ENCODE peak calls at places on chromosome 4, in ten cellular contexts. K is uterus, R is esophagus muscularis mucosa, J is HepG2, Z is HCT116, C is heart left ventricle, F is spleen, Q is esophagus squamous epithelium, I is Peyer's patch, M is breast epithelium. P is an unnamed sample.

GRCh38 chr4:173527103-173527876 is 2.7 kb downstream of the HAND2 start:
- DNase-seq in Z (no peak), I (no peak), R (peak; percentile 88), M (no peak), F (no peak), Q (no peak), C (no peak), J (no peak), K (no peak), P (no peak)

GRCh38 chr4:152454398-152455011 is 81.4 kb downstream of the FBXW7 start:
- DNase-seq in R (no peak), Z (no peak), Q (no peak), C (no peak), J (peak; percentile 21), F (no peak), I (no peak), K (no peak), M (no peak), P (no peak)

GRCh38 chr4:15131551-15131950 is 129.3 kb downstream of the CPEB2 start:
- DNase-seq in C (no peak), F (no peak), Q (no peak), M (no peak), Z (no peak), J (peak; percentile 34), R (no peak), I (no peak), K (no peak), P (no peak)

GRCh38 chr4:78693777-78694456 is 82.2 kb upstream of the BMP2K start:
- DNase-seq in K (no peak), M (no peak), C (no peak), J (no peak), F (no peak), Z (no peak), I (no peak), Q (no peak), R (no peak), P (no peak)

GRCh38 chr4:6324999-6325790 is 55.5 kb downstream of the WFS1 start:
- DNase-seq in J (no peak), K (peak; percentile 63), Z (no peak), M (peak; percentile 50), C (peak; percentile 57), Q (peak; percentile 7), F (no peak), I (no peak), R (no peak), P (no peak)

GRCh38 chr4:84956014-84956413 is 10.5 kb downstream of the WDFY3 start:
- DNase-seq in I (no peak), Q (no peak), J (no peak), Z (no peak), R (no peak), M (no peak), K (no peak), F (no peak), C (no peak), P (no peak)

GRCh38 chr4:11428701-11429571 is at the start of gene HS3ST1:
- DNase-seq in Q (peak; percentile 42), I (peak; percentile 66), J (no peak), K (peak; percentile 69), F (peak; percentile 95), Z (peak; percentile 94), C (peak; percentile 80), R (peak; percentile 92), M (peak; percentile 73), P (no peak)

GRCh38 chr4:7023901-7024300 is 19.3 kb upstream of the TADA2B start:
- DNase-seq in Z (no peak), J (no peak), K (no peak), M (no peak), F (peak; percentile 51), R (no peak), I (no peak), Q (no peak), C (no peak), P (no peak)

GRCh38 chr4:104394409-104394813 is 100.3 kb downstream of the CXXC4 start:
- DNase-seq in F (no peak), Z (no peak), Q (no peak), R (no peak), K (no peak), J (no peak), C (no peak), I (no peak), M (no peak), P (no peak)

GRCh38 chr4:69894221-69894620 is 34.3 kb upstream of the SULT1E1 start:
- DNase-seq in R (no peak), F (no peak), K (no peak), C (no peak), J (no peak), Z (no peak), I (no peak), Q (no peak), M (no peak), P (no peak)

GRCh38 chr4:56863441-56864129 is 42.1 kb upstream of the SPINK2 start:
- DNase-seq in Q (no peak), M (no peak), K (no peak), R (no peak), F (no peak), C (no peak), I (no peak), Z (no peak), J (no peak), P (no peak)

GRCh38 chr4:181261279-181261678 is 981.9 kb upstream of the TENM3 start:
- DNase-seq in K (no peak), I (no peak), C (no peak), F (no peak), R (no peak), Q (no peak), J (no peak), M (no peak), Z (no peak), P (no peak)

GRCh38 chr4:88858752-88859151 is 161.1 kb upstream of the NAP1L5 start:
- DNase-seq in K (no peak), M (no peak), Q (no peak), J (no peak), C (no peak), F (no peak), R (no peak), I (no peak), Z (no peak), P (no peak)

GRCh38 chr4:53763813-53764597 is 172.7 kb upstream of the LNX1 start:
- DNase-seq in M (no peak), F (no peak), C (no peak), Q (no peak), Z (no peak), K (no peak), I (no peak), J (no peak), R (peak; percentile 91), P (no peak)

GRCh38 chr4:122798101-122798500 is 28.5 kb upstream of the FGF2 start:
- DNase-seq in Z (no peak), C (peak; percentile 52), I (no peak), Q (no peak), J (peak; percentile 13), K (peak; percentile 52), R (no peak), M (peak; percentile 81), F (no peak), P (no peak)

GRCh38 chr4:157220026-157220881 is at the start of gene GRIA2:
- DNase-seq in K (peak; percentile 67), R (no peak), C (peak; percentile 40), Z (no peak), I (no peak), J (peak; percentile 1), M (no peak), Q (no peak), F (peak; percentile 69), P (no peak)

GRCh38 chr4:16052939-16053338 is 30.9 kb downstream of the PROM1 start:
- DNase-seq in C (no peak), M (no peak), I (no peak), Z (no peak), J (no peak), R (no peak), F (no peak), K (no peak), Q (no peak), P (no peak)

GRCh38 chr4:20490734-20491133 is 209.5 kb upstream of the PACRGL start:
- DNase-seq in C (no peak), J (no peak), Q (no peak), R (no peak), I (no peak), Z (no peak), F (no peak), M (no peak), K (no peak), P (no peak)
- TF ChIP-seq CTCF in C (no peak), J (no peak), Q (no peak), R (no peak), I (no peak), Z (peak; percentile 6), F (no peak), M (no peak), K (no peak), P (no peak)

GRCh38 chr4:2497324-2497723 is 28.4 kb downstream of the RNF4 start:
- DNase-seq in Q (no peak), R (no peak), I (no peak), F (no peak), K (no peak), M (no peak), J (no peak), C (no peak), Z (no peak), P (no peak)
- H3K36me3 ChIP-seq in Q (peaks cover 100% of the 10 kb centered on the region), R (peaks cover 65% of the 10 kb centered on the region), I (no peaks in the 10 kb centered on the region), F (peaks cover 87% of the 10 kb centered on the region), K (no peaks in the 10 kb centered on the region), M (no peaks in the 10 kb centered on the region), J (peaks cover 40% of the 10 kb centered on the region), C (peaks cover 25% of the 10 kb centered on the region), Z (peaks cover 46% of the 10 kb centered on the region), P (no peaks in the 10 kb centered on the region)

DNA sequence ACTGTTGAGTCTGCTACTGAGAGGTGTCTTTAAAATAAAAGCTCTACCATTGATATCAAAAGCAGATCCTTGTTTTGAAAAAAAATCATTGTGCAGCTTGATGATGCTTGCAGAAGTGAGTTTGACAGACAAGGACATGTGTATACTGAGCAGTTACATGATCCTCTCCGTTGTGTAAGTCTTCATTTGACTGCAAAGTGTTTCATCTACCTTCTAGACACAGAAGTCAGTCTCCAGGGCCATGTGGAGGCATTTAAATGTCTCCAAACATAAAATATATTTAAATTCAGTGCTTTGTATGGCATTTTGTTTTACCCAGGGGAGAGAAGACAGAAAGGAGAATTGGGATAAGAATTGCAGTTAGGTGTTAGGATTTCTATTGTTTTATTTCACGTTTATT is 107.8 kb upstream of the MYOZ2 start:
- DNase-seq in K (no peak), Q (no peak), M (no peak), C (no peak), J (no peak), I (no peak), F (no peak), R (no peak), Z (no peak), P (no peak)
- TF ChIP-seq POLR2A in K (no peak), Q (no peak), M (no peak), C (no peak), J (no peak), I (no peak), F (no peak), R (no peak), Z (no peak), P (no peak)

DNA sequence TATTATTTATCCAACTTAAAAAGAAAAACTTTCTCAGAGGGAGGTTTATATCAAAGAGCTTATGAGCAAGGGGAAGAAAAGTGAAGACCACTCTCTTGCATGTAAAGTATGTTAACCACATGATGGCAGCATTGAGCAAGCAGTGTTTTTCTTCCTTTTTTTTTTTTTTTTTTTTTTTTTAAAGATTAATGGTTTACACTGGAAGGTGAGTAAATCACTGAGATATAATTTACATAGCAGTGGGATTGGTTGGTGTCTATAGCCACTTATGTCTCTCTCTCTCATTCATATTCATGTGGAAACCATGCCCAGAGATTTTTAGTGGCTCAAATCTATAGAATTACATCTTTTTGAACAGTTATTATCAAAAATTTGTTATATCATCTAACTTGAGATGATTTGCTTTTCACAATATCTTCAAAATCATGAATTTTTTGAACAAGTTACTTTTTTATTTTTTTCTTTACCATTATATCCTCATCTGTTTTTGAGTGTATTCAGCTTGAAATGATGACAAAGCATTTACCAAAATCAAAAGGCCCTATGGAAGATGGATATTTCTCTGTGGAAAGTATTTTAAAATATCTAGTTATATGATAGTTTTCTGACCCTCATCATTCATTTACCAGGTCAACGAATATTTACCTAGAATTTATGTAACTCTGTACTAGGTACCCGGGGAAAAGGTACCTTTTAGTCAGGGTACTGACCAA is 31.6 kb downstream of the MTHFD2L start:
- DNase-seq in M (no peak), Q (no peak), K (no peak), J (peak; percentile 64), Z (peak; percentile 72), F (no peak), I (no peak), C (no peak), R (no peak), P (no peak)
- TF ChIP-seq CTCF in M (no peak), Q (peak; percentile 62), K (peak; percentile 27), J (peak; percentile 61), Z (peak; percentile 81), F (peak; percentile 57), I (peak; percentile 55), C (peak; percentile 70), R (peak; percentile 60), P (peak; percentile 8)